ENCODE peak calls at places on chromosome 1, in ten cellular contexts. G, M, Z, E, X, N, R, A, U and D are unnamed samples.

GRCh38 chr1:230278871-230279582 is 147.1 kb downstream of the PGBD5 start:
- DNase-seq in G (peak), M (no peak), Z (no peak), E (no peak), X (no peak), N (no peak), R (no peak), A (no peak), U (no peak), D (no peak)

GRCh38 chr1:109777436-109777835 is 13.7 kb upstream of the EPS8L3 start:
- DNase-seq in G (peak), M (no peak), Z (no peak), E (no peak), X (no peak), N (peak), R (no peak), A (no peak), U (no peak), D (no peak)

GRCh38 chr1:25641931-25642611 is 25.5 kb downstream of the MAN1C1 start:
- DNase-seq in G (no peak), M (no peak), Z (no peak), E (peak), X (peak), N (no peak), R (no peak), A (peak), U (peak), D (peak)

GRCh38 chr1:211920141-211920572 is 89.6 kb upstream of the LPGAT1 start:
- DNase-seq in G (no peak), M (peak), Z (peak), E (no peak), X (peak), N (peak), R (no peak), A (no peak), U (peak), D (no peak)

GRCh38 chr1:154466136-154466665 is 35.8 kb upstream of the TDRD10 start:
- DNase-seq in G (peak), M (no peak), Z (no peak), E (no peak), X (no peak), N (peak), R (no peak), A (no peak), U (no peak), D (no peak)

GRCh38 chr1:56916630-56917029 is 49.2 kb downstream of the C8B start:
- DNase-seq in G (no peak), M (no peak), Z (no peak), E (no peak), X (no peak), N (no peak), R (no peak), A (no peak), U (no peak), D (no peak)

GRCh38 chr1:24635195-24635843 is 7.8 kb upstream of the SRRM1 start:
- DNase-seq in G (no peak), M (no peak), Z (peak), E (peak), X (peak), N (no peak), R (peak), A (peak), U (no peak), D (peak)

GRCh38 chr1:33244143-33244808 is 12.0 kb upstream of the ZNF362 start:
- DNase-seq in G (no peak), M (no peak), Z (no peak), E (peak), X (no peak), N (no peak), R (no peak), A (no peak), U (no peak), D (peak)

GRCh38 chr1:212782422-212783154 is 9.0 kb downstream of the NSL1 start:
- DNase-seq in G (no peak), M (no peak), Z (peak), E (peak), X (peak), N (no peak), R (peak), A (peak), U (no peak), D (no peak)

GRCh38 chr1:227786673-227787512 is 28.6 kb upstream of the PRSS38 start:
- DNase-seq in G (peak), M (peak), Z (no peak), E (no peak), X (no peak), N (no peak), R (peak), A (no peak), U (peak), D (no peak)

GRCh38 chr1:61782771-61783170 is 40.5 kb downstream of the PATJ start:
- DNase-seq in G (no peak), M (no peak), Z (no peak), E (no peak), X (no peak), N (no peak), R (no peak), A (peak), U (no peak), D (no peak)

GRCh38 chr1:43082701-43083100 is 89.4 kb downstream of the EBNA1BP2 start:
- DNase-seq in G (no peak), M (no peak), Z (no peak), E (no peak), X (no peak), N (no peak), R (no peak), A (no peak), U (no peak), D (no peak)

GRCh38 chr1:155455588-155456195 is 106.9 kb downstream of the ASH1L start:
- DNase-seq in G (no peak), M (no peak), Z (no peak), E (no peak), X (peak), N (no peak), R (no peak), A (no peak), U (no peak), D (no peak)

DNA sequence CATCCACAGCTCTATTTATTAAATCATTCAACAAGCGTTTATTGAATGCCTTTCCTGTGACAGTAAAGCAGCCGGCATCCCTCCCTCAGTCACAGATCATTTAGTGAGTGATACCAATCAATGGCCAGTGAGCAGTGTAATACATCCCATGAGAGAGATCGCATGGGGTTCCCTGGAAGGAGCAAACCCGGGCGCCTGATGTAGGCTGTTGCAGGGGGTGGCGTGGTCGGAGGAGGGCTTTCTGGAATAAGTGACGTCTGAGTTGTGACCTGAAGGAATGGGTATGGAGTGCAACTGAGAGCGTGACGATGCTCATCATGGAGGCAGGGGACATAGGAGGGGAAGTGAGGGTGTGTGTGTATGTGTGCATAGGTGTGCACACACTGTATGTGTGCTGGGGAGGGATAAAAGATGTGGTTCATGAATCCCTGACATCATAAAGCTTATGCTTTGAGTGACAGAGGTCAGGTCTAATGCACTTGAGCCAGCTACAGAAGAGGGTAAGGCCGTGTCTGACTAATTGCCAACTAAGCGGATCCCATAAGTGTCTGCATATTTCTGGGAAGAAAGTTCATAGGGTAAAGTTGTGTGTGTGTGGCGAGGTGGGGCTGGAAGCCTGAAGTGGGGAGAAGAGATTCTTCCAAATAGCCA is 6.5 kb downstream of the FCMR start:
- DNase-seq in G (no peak), M (no peak), Z (no peak), E (no peak), X (no peak), N (no peak), R (no peak), A (no peak), U (no peak), D (no peak)
- H3K4me3 ChIP-seq in G (no peak), M (no peak), Z (no peak), E (no peak), X (no peak), N (no peak), R (no peak), A (no peak), U (no peak), D (no peak)

GRCh38 chr1:6590046-6590445 is 10.3 kb downstream of the ZBTB48 start:
- DNase-seq in G (no peak), M (no peak), Z (no peak), E (no peak), X (no peak), N (no peak), R (no peak), A (no peak), U (no peak), D (no peak)
- TF ChIP-seq CTCF in G (no peak), M (no peak), Z (no peak), E (no peak), X (no peak), N (no peak), R (no peak), A (no peak), U (no peak), D (no peak)

DNA sequence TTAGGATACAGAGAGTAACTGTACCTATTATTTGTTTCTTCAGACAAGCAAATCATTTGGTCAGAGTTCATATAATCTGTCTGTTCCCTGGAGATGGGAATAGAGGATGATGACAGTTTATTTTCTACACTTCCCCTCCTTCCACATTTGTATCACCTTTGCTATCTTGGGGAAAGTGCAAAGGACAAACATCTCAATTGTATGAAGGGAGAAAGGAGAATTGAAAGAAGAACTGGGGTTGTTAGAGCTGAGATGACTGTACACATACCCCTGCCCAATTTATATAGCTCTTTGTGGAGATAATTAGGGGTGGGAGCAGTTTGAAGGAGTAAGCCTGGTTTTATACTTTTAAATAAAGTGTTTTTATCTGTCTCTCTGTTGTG is 14.0 kb downstream of the POLR3GL start:
- DNase-seq in G (no peak), M (no peak), Z (no peak), E (no peak), X (no peak), N (no peak), R (no peak), A (no peak), U (no peak), D (no peak)
- H3K4me3 ChIP-seq in G (peak), M (peak), Z (no peak), E (no peak), X (peak), N (peak), R (peak), A (no peak), U (peak), D (no peak)

DNA sequence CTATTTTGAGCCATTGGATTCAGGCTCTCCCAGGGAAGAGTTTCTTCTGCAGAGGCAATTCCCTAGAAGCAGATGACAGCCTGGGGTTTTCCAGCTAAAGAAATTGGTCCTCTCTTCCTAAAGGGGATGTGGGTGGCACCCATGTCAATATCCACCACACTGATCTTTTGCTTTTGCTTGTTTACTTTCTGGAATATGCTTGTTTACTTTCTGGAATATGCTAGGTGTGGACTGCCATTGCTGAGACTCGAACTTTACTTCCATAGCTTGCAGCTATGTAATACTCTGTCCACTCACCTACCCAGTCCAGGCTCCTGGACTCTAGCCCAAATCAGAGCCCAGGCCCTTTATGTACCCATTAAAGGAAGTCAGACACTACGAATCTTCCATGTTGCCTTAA is 92.1 kb upstream of the SMYD2 start:
- DNase-seq in G (no peak), M (no peak), Z (no peak), E (no peak), X (no peak), N (no peak), R (no peak), A (no peak), U (no peak), D (no peak)
- TF ChIP-seq CTCF in G (no peak), M (no peak), Z (no peak), E (no peak), X (no peak), N (no peak), R (no peak), A (no peak), U (no peak), D (no peak)

DNA sequence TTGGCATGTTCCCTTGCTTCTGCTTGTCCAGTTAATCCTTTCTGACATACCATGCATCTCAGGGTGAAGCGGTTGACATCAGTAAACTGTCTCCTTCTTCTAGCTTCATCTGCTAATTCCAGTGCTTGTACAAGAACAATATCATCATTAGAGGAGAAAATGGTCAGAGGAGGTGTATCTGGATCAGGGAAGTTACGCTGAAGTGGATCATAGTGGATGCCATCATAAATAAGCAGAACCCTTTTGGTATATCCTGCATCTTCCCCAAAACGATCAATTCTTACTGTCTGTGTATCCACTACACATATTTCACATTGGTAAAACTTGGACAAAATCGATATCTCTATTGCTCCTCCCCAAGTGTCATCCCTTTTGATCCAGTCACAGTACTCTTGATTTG is 2.0 kb downstream of the YOD1 start:
- DNase-seq in G (no peak), M (no peak), Z (no peak), E (no peak), X (no peak), N (no peak), R (no peak), A (no peak), U (no peak), D (no peak)
- H3K4me3 ChIP-seq in G (no peak), M (no peak), Z (peak), E (peak), X (no peak), N (peak), R (peak), A (no peak), U (no peak), D (no peak)

GRCh38 chr1:12231276-12231595 is 1.4 kb downstream of the VPS13D start:
- DNase-seq in G (no peak), M (no peak), Z (no peak), E (peak), X (peak), N (no peak), R (peak), A (no peak), U (no peak), D (no peak)

GRCh38 chr1:12228979-12229378 is 851 bp upstream of the VPS13D start:
- DNase-seq in G (no peak), M (no peak), Z (no peak), E (no peak), X (no peak), N (no peak), R (no peak), A (no peak), U (no peak), D (no peak)

GRCh38 chr1:12229386-12229834 is 420 bp upstream of the VPS13D start:
- DNase-seq in G (no peak), M (no peak), Z (no peak), E (no peak), X (no peak), N (no peak), R (peak), A (no peak), U (no peak), D (no peak)

GRCh38 chr1:12230549-12231275 is 882 bp downstream of the VPS13D start:
- DNase-seq in G (peak), M (peak), Z (peak), E (peak), X (peak), N (peak), R (peak), A (no peak), U (no peak), D (no peak)

GRCh38 chr1:12229835-12230548 is at the start of gene VPS13D:
- DNase-seq in G (peak), M (peak), Z (peak), E (peak), X (peak), N (peak), R (peak), A (peak), U (peak), D (no peak)
- TF ChIP-seq CTCF in G (peak), M (peak), Z (peak), E (peak), X (peak), N (peak), R (peak), A (peak), U (peak), D (peak)

DNA sequence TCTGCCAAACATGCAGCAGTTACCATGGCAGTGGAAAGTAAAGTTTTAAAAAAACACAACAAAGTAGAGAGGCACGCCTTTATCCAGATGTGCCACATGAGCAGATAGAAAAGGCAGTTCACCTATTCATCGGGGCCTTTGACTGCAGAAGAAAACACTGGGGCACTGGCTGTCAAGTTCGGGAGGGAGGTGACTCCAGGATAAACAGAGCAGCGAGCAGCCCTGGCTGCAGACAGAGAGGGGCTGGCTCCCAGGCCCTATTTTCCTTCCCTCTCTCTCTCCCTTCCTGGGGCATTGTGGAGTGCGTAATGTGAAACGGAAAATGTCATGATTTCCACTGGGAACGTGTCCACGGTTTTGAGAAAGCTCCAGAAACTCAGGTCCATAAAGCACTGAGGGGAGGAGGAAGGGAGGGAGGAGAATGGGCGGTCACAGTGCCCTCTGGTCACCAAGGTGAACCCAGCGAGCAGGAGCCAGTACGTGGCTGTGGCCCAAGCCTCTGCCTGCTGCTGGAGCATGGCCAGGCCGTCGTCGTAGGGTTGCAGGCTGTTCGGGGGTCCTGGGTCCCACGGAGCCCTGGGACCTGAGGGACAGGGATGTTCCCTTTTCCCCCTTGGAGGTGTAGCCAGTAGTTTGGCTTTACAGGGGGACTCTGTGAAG is 114.7 kb upstream of the IRF2BP2 start:
- DNase-seq in G (peak), M (peak), Z (no peak), E (no peak), X (no peak), N (peak), R (no peak), A (no peak), U (no peak), D (no peak)
- H3K4me3 ChIP-seq in G (peak), M (peak), Z (peak), E (no peak), X (peak), N (peak), R (no peak), A (peak), U (no peak), D (peak)

GRCh38 chr1:200753650-200754198 is 15.0 kb downstream of the CAMSAP2 start:
- DNase-seq in G (no peak), M (no peak), Z (no peak), E (no peak), X (no peak), N (no peak), R (no peak), A (no peak), U (no peak), D (no peak)
- TF ChIP-seq CTCF in G (no peak), M (no peak), Z (no peak), E (no peak), X (no peak), N (no peak), R (no peak), A (no peak), U (no peak), D (no peak)

GRCh38 chr1:157162345-157162744 is 24.1 kb upstream of the ETV3 start:
- DNase-seq in G (no peak), M (no peak), Z (no peak), E (no peak), X (no peak), N (no peak), R (peak), A (no peak), U (no peak), D (no peak)
- H3K4me3 ChIP-seq in G (no peak), M (no peak), Z (no peak), E (no peak), X (no peak), N (no peak), R (peak), A (no peak), U (no peak), D (no peak)

DNA sequence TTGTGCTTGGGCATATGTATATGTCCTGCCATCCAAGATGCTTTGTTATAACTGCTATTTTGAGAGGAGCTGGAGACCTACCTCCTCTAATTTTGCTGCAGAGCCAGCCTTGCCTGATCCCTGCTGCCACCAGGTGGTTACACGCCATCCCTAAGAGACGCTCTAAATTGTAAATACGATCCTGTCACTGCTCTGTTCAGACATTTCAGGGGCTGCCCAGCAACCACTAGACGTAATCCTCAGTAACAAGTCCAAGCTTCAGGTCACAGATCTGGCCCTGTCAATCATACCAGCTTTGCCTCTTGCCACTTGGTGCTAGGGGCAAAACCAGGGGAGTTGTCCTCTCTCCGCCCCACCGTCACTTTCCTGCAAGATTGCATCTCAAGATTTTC is 32.9 kb downstream of the GPA33 start:
- DNase-seq in G (no peak), M (peak), Z (peak), E (peak), X (peak), N (no peak), R (peak), A (peak), U (no peak), D (no peak)
- TF ChIP-seq CTCF in G (peak), M (peak), Z (peak), E (peak), X (peak), N (peak), R (peak), A (peak), U (no peak), D (peak)